ENCODE peak calls at places on chromosomes 1 and 21, in five cellular contexts. B, O, I, X and U are unnamed samples.

GRCh38 chr1:1976031-1976430 is 27.6 kb downstream of the CFAP74 start:
- DNase-seq in B (no peak), O (no peak), I (no peak), X (no peak), U (no peak)

GRCh38 chr1:87093286-87093685 is 178.9 kb downstream of the HS2ST1 start:
- DNase-seq in B (peak), O (peak), I (no peak), X (peak), U (no peak)

GRCh38 chr1:91769698-91770232 is 116.2 kb downstream of the TGFBR3 start:
- DNase-seq in B (no peak), O (no peak), I (no peak), X (no peak), U (no peak)

GRCh38 chr1:243475966-243476365 is 220.1 kb downstream of the SDCCAG8 start:
- DNase-seq in B (peak), O (peak), I (no peak), X (no peak), U (no peak)

GRCh38 chr1:105462308-105462707 is 1594.2 kb upstream of the PRMT6 start:
- DNase-seq in B (no peak), O (no peak), I (no peak), X (no peak), U (no peak)

GRCh38 chr1:63454269-63454668 is 68.8 kb downstream of the ITGB3BP start:
- DNase-seq in B (no peak), O (peak), I (no peak), X (peak), U (no peak)

GRCh38 chr1:153550398-153550758 is 1.3 kb upstream of the S100A3 start:
- DNase-seq in B (no peak), O (no peak), I (no peak), X (no peak), U (no peak)

GRCh38 chr1:21927531-21928237 is 9.4 kb downstream of the HSPG2 start:
- DNase-seq in B (peak), O (no peak), I (peak), X (no peak), U (peak)

GRCh38 chr1:201468844-201469644 is at the start of gene PHLDA3:
- DNase-seq in B (peak), O (peak), I (peak), X (peak), U (peak)

GRCh38 chr21:42117229-42118048 is 46.3 kb downstream of the UMODL1 start:
- DNase-seq in B (peak), O (peak), I (peak), X (peak), U (peak)

GRCh38 chr1:201475121-201475520 is 6.1 kb upstream of the PHLDA3 start:
- DNase-seq in B (peak), O (peak), I (no peak), X (no peak), U (peak)

GRCh38 chr21:41834252-41834925 is 44.8 kb downstream of the PRDM15 start:
- DNase-seq in B (no peak), O (no peak), I (no peak), X (no peak), U (no peak)

GRCh38 chr1:210360852-210361477 is 32.3 kb downstream of the HHAT start:
- DNase-seq in B (peak), O (peak), I (no peak), X (peak), U (peak)

GRCh38 chr1:102186541-102186940 is 189.8 kb upstream of the OLFM3 start:
- DNase-seq in B (peak), O (no peak), I (no peak), X (no peak), U (no peak)

GRCh38 chr21:39712976-39713375 is 32.0 kb upstream of the IGSF5 start:
- DNase-seq in B (no peak), O (no peak), I (no peak), X (no peak), U (no peak)

GRCh38 chr1:52636701-52637695 is 4.0 kb downstream of the SHISAL2A start:
- DNase-seq in B (no peak), O (no peak), I (no peak), X (no peak), U (no peak)

GRCh38 chr1:82086739-82087138 is 286.0 kb downstream of the ADGRL2 start:
- DNase-seq in B (peak), O (no peak), I (no peak), X (no peak), U (no peak)

GRCh38 chr1:224632381-224632871 is 16.3 kb downstream of the CNIH3 start:
- DNase-seq in B (peak), O (peak), I (no peak), X (no peak), U (no peak)

GRCh38 chr1:42963378-42964005 is 4.8 kb upstream of the SLC2A1 start:
- DNase-seq in B (peak), O (peak), I (no peak), X (peak), U (no peak)

GRCh38 chr1:206912445-206913095 is 9.2 kb downstream of the FCMR start:
- DNase-seq in B (peak), O (peak), I (peak), X (peak), U (peak)

GRCh38 chr1:172345077-172345476 is 75.4 kb upstream of the C1orf105 start:
- DNase-seq in B (no peak), O (no peak), I (no peak), X (no peak), U (no peak)

GRCh38 chr21:42654179-42654912 is 925 bp downstream of the PDE9A start:
- DNase-seq in B (no peak), O (no peak), I (no peak), X (no peak), U (peak)